ENCODE peak calls at places on chromosomes 6 and 20, in seven cellular contexts. One of them, this sample, is unnamed.

GRCh38 chr6:78942451-78942850 is 75.1 kb downstream of the IRAK1BP1 start:
- DNase-seq in EH: peak
- DNase-seq in activated CD4-positive, alpha-beta T cell treated with anti-CD3 and anti-CD28 coated beads, Interleukin-2, amount 50 U/mL, for 1 hour: no peak
- DNase-seq in globus pallidus: no peak
- DNase-seq in effector CD8-positive, alpha-beta T cell: no peak
- DNase-seq in AG10803: peak
- DNase-seq in lung microvascular endothelial cell: no peak
- DNase-seq in this sample: no peak

GRCh38 chr6:104418125-104418524 is 441.6 kb downstream of the HACE1 start:
- DNase-seq in AG10803: no peak
- DNase-seq in effector CD8-positive, alpha-beta T cell: no peak
- DNase-seq in EH: peak
- DNase-seq in lung microvascular endothelial cell: no peak
- DNase-seq in globus pallidus: no peak
- DNase-seq in activated CD4-positive, alpha-beta T cell treated with anti-CD3 and anti-CD28 coated beads, Interleukin-2, amount 50 U/mL, for 1 hour: no peak
- DNase-seq in this sample: no peak

GRCh38 chr6:30888472-30889137 is 4.3 kb downstream of the DDR1 start:
- DNase-seq in effector CD8-positive, alpha-beta T cell: no peak
- DNase-seq in lung microvascular endothelial cell: peak
- DNase-seq in globus pallidus: peak
- DNase-seq in AG10803: peak
- DNase-seq in activated CD4-positive, alpha-beta T cell treated with anti-CD3 and anti-CD28 coated beads, Interleukin-2, amount 50 U/mL, for 1 hour: no peak
- DNase-seq in EH: peak
- DNase-seq in this sample: no peak

GRCh38 chr6:135281907-135282306 is 100.8 kb downstream of the MYB start:
- DNase-seq in globus pallidus: no peak
- DNase-seq in lung microvascular endothelial cell: no peak
- DNase-seq in EH: no peak
- DNase-seq in effector CD8-positive, alpha-beta T cell: no peak
- DNase-seq in AG10803: no peak
- DNase-seq in activated CD4-positive, alpha-beta T cell treated with anti-CD3 and anti-CD28 coated beads, Interleukin-2, amount 50 U/mL, for 1 hour: no peak
- DNase-seq in this sample: no peak

GRCh38 chr6:154314084-154314483 is 42.5 kb downstream of the IPCEF1 start:
- DNase-seq in lung microvascular endothelial cell: no peak
- DNase-seq in globus pallidus: no peak
- DNase-seq in AG10803: peak
- DNase-seq in effector CD8-positive, alpha-beta T cell: no peak
- DNase-seq in EH: no peak
- DNase-seq in activated CD4-positive, alpha-beta T cell treated with anti-CD3 and anti-CD28 coated beads, Interleukin-2, amount 50 U/mL, for 1 hour: no peak
- DNase-seq in this sample: no peak

GRCh38 chr6:34055223-34055933 is 90.5 kb downstream of the GRM4 start:
- DNase-seq in activated CD4-positive, alpha-beta T cell treated with anti-CD3 and anti-CD28 coated beads, Interleukin-2, amount 50 U/mL, for 1 hour: peak
- DNase-seq in effector CD8-positive, alpha-beta T cell: peak
- DNase-seq in lung microvascular endothelial cell: peak
- DNase-seq in AG10803: peak
- DNase-seq in EH: peak
- DNase-seq in globus pallidus: peak
- DNase-seq in this sample: peak

GRCh38 chr20:58519940-58520712 is 4.9 kb upstream of the APCDD1L start:
- DNase-seq in effector CD8-positive, alpha-beta T cell: no peak
- DNase-seq in activated CD4-positive, alpha-beta T cell treated with anti-CD3 and anti-CD28 coated beads, Interleukin-2, amount 50 U/mL, for 1 hour: no peak
- DNase-seq in globus pallidus: no peak
- DNase-seq in EH: no peak
- DNase-seq in lung microvascular endothelial cell: no peak
- DNase-seq in AG10803: no peak
- DNase-seq in this sample: no peak

GRCh38 chr20:54550776-54551396 is 75.5 kb downstream of the DOK5 start:
- DNase-seq in EH: no peak
- DNase-seq in globus pallidus: no peak
- DNase-seq in AG10803: peak
- DNase-seq in activated CD4-positive, alpha-beta T cell treated with anti-CD3 and anti-CD28 coated beads, Interleukin-2, amount 50 U/mL, for 1 hour: no peak
- DNase-seq in effector CD8-positive, alpha-beta T cell: no peak
- DNase-seq in lung microvascular endothelial cell: no peak
- DNase-seq in this sample: no peak

GRCh38 chr6:37285861-37286311 is 27.9 kb upstream of the TMEM217 start:
- DNase-seq in AG10803: no peak
- DNase-seq in activated CD4-positive, alpha-beta T cell treated with anti-CD3 and anti-CD28 coated beads, Interleukin-2, amount 50 U/mL, for 1 hour: no peak
- DNase-seq in effector CD8-positive, alpha-beta T cell: no peak
- DNase-seq in lung microvascular endothelial cell: no peak
- DNase-seq in EH: no peak
- DNase-seq in globus pallidus: no peak
- DNase-seq in this sample: no peak

GRCh38 chr20:63941282-63942060 is 14.7 kb downstream of the UCKL1 start:
- DNase-seq in lung microvascular endothelial cell: no peak
- DNase-seq in globus pallidus: no peak
- DNase-seq in AG10803: no peak
- DNase-seq in activated CD4-positive, alpha-beta T cell treated with anti-CD3 and anti-CD28 coated beads, Interleukin-2, amount 50 U/mL, for 1 hour: peak
- DNase-seq in effector CD8-positive, alpha-beta T cell: peak
- DNase-seq in EH: peak
- DNase-seq in this sample: no peak

GRCh38 chr6:80438728-80439127 is 332.3 kb downstream of the BCKDHB start:
- DNase-seq in lung microvascular endothelial cell: no peak
- DNase-seq in activated CD4-positive, alpha-beta T cell treated with anti-CD3 and anti-CD28 coated beads, Interleukin-2, amount 50 U/mL, for 1 hour: no peak
- DNase-seq in AG10803: peak
- DNase-seq in effector CD8-positive, alpha-beta T cell: no peak
- DNase-seq in EH: peak
- DNase-seq in globus pallidus: no peak
- DNase-seq in this sample: no peak

GRCh38 chr6:44275749-44276648 is 5.7 kb downstream of the TMEM151B start:
- DNase-seq in AG10803: no peak
- DNase-seq in lung microvascular endothelial cell: no peak
- DNase-seq in EH: no peak
- DNase-seq in effector CD8-positive, alpha-beta T cell: no peak
- DNase-seq in globus pallidus: no peak
- DNase-seq in activated CD4-positive, alpha-beta T cell treated with anti-CD3 and anti-CD28 coated beads, Interleukin-2, amount 50 U/mL, for 1 hour: no peak
- DNase-seq in this sample: no peak

GRCh38 chr6:150702675-150703074 is 103.0 kb downstream of the PLEKHG1 start:
- DNase-seq in lung microvascular endothelial cell: no peak
- DNase-seq in AG10803: no peak
- DNase-seq in effector CD8-positive, alpha-beta T cell: no peak
- DNase-seq in activated CD4-positive, alpha-beta T cell treated with anti-CD3 and anti-CD28 coated beads, Interleukin-2, amount 50 U/mL, for 1 hour: no peak
- DNase-seq in globus pallidus: no peak
- DNase-seq in EH: no peak
- DNase-seq in this sample: no peak

This sample was measured in NCI-H1930.